ENCODE peak calls at places on chromosomes 5 and 9, in eight cellular contexts. I is esophagus muscularis mucosa; U is CD4-positive, CD25-positive, alpha-beta regulatory T cell; W is right cardiac atrium; P is effector memory CD4-positive, alpha-beta T cell; Q is Caco-2; R is psoas muscle; N is GM23248. G is an unnamed sample.

GRCh38 chr5:31948006-31948405 is 226.1 kb downstream of the GOLPH3 start:
- DNase-seq in Q (no peak), N (no peak), U (no peak), W (no peak), R (no peak), I (no peak), P (no peak), G (no peak)

GRCh38 chr5:74251106-74252032 is 389.2 kb downstream of the ENC1 start:
- DNase-seq in R (peak; percentile 46), I (peak; percentile 90), P (no peak), W (peak; percentile 57), Q (peak; percentile 59), U (no peak), N (peak; percentile 96), G (no peak)

GRCh38 chr5:68464424-68464823 is 248.9 kb downstream of the PIK3R1 start:
- DNase-seq in W (no peak), U (peak; percentile 26), Q (no peak), I (no peak), P (peak; percentile 6), N (peak; percentile 38), R (no peak), G (no peak)

GRCh38 chr5:149552761-149553160 is 1.5 kb upstream of the CSNK1A1 start:
- DNase-seq in W (no peak), N (no peak), P (no peak), U (no peak), R (no peak), I (no peak), Q (no peak), G (no peak)

GRCh38 chr9:120653762-120654161 is 60.5 kb downstream of the MEGF9 start:
- DNase-seq in R (no peak), W (no peak), Q (no peak), U (no peak), P (no peak), I (no peak), N (no peak), G (no peak)

GRCh38 chr5:135850671-135851070 is 16.2 kb downstream of the SLC25A48 start:
- DNase-seq in R (no peak), W (no peak), Q (no peak), P (no peak), I (no peak), U (no peak), N (no peak), G (no peak)

GRCh38 chr5:116652903-116653302 is 78.3 kb upstream of the SEMA6A start:
- DNase-seq in W (no peak), U (no peak), N (no peak), R (no peak), I (peak; percentile 75), Q (no peak), P (no peak), G (no peak)

GRCh38 chr5:159096555-159097460 is 2.9 kb downstream of the EBF1 start:
- DNase-seq in Q (no peak), N (no peak), U (no peak), P (no peak), I (no peak), R (no peak), W (peak; percentile 58), G (no peak)

GRCh38 chr9:21965401-21965951 is 28.7 kb downstream of the CDKN2A start:
- DNase-seq in I (no peak), W (no peak), R (peak; percentile 52), U (peak; percentile 78), Q (peak; percentile 79), N (peak; percentile 93), P (no peak), G (no peak)

GRCh38 chr5:75395277-75395676 is 58.3 kb downstream of the HMGCR start:
- DNase-seq in Q (no peak), N (no peak), W (no peak), R (no peak), U (no peak), P (no peak), I (no peak), G (no peak)

GRCh38 chr9:88738708-88739107 is 203.7 kb downstream of the NXNL2 start:
- DNase-seq in N (peak; percentile 87), U (no peak), W (no peak), Q (no peak), I (peak; percentile 39), R (no peak), P (no peak), G (no peak)

GRCh38 chr5:55004728-55005127 is 19.3 kb upstream of the GZMK start:
- DNase-seq in U (no peak), I (no peak), P (no peak), W (no peak), R (no peak), N (peak; percentile 78), Q (no peak), G (no peak)

GRCh38 chr9:36063804-36064447 is 27.2 kb downstream of the RECK start:
- DNase-seq in P (no peak), Q (no peak), W (no peak), U (no peak), I (no peak), N (peak; percentile 73), R (no peak), G (no peak)

GRCh38 chr5:30324083-30324482 is 869.4 kb upstream of the CDH6 start:
- DNase-seq in P (no peak), W (no peak), U (no peak), Q (peak; percentile 34), I (no peak), R (no peak), N (no peak), G (no peak)

GRCh38 chr9:16729656-16730055 is 140.8 kb downstream of the BNC2 start:
- DNase-seq in P (no peak), U (no peak), Q (no peak), W (no peak), N (no peak), I (no peak), R (no peak), G (no peak)

GRCh38 chr9:131880828-131881227 is 141.0 kb upstream of the RAPGEF1 start:
- DNase-seq in W (no peak), U (no peak), Q (no peak), R (no peak), I (no peak), P (no peak), N (no peak), G (no peak)

GRCh38 chr5:174816858-174817257 is 92.5 kb downstream of the MSX2 start:
- DNase-seq in P (no peak), N (peak; percentile 27), R (no peak), I (no peak), U (no peak), W (no peak), Q (peak; percentile 11), G (no peak)

GRCh38 chr5:150142800-150143724 is 12.6 kb downstream of the PDGFRB start:
- DNase-seq in N (peak; percentile 97), I (peak; percentile 95), Q (peak; percentile 47), P (no peak), W (peak; percentile 94), U (no peak), R (peak; percentile 83), G (no peak)

GRCh38 chr9:8366161-8366926 is 566.8 kb upstream of the DMAC1 start:
- DNase-seq in N (no peak), Q (no peak), U (no peak), W (no peak), R (no peak), P (no peak), I (no peak), G (no peak)

GRCh38 chr9:116549061-116549664 is 137.9 kb upstream of the TRIM32 start:
- DNase-seq in P (no peak), Q (peak; percentile 64), W (peak; percentile 90), N (peak; percentile 99), U (no peak), I (peak; percentile 92), R (peak; percentile 90), G (no peak)

GRCh38 chr9:137348781-137349470 is 46.9 kb upstream of the NRARP start:
- DNase-seq in R (no peak), W (peak; percentile 36), P (no peak), N (no peak), Q (no peak), U (no peak), I (no peak), G (no peak)
- H3K9me3 ChIP-seq in R (no peaks in the 10 kb centered on the region), W (peaks cover 2% of the 10 kb centered on the region), P (no peaks in the 10 kb centered on the region), N (no peaks in the 10 kb centered on the region), Q (peaks cover 8% of the 10 kb centered on the region), U (no peaks in the 10 kb centered on the region), I (peaks cover 10% of the 10 kb centered on the region), G (no peaks in the 10 kb centered on the region)

GRCh38 chr5:56367752-56368151 is 134.6 kb upstream of the ANKRD55 start:
- DNase-seq in I (no peak), N (no peak), R (no peak), U (no peak), P (no peak), W (no peak), Q (no peak), G (no peak)
- H3K9me3 ChIP-seq in I (no peaks in the 10 kb centered on the region), N (no peaks in the 10 kb centered on the region), R (no peaks in the 10 kb centered on the region), U (no peaks in the 10 kb centered on the region), P (no peaks in the 10 kb centered on the region), W (no peaks in the 10 kb centered on the region), Q (peaks cover 13% of the 10 kb centered on the region), G (no peaks in the 10 kb centered on the region)

GRCh38 chr5:141388661-141389060 is 1.2 kb downstream of the PCDHGB4 start:
- DNase-seq in N (no peak), U (no peak), W (no peak), P (no peak), Q (no peak), I (no peak), R (no peak), G (no peak)

GRCh38 chr5:141389153-141390042 is 1.9 kb downstream of the PCDHGB4 start:
- DNase-seq in R (no peak), U (no peak), Q (no peak), W (peak; percentile 35), I (no peak), N (no peak), P (no peak), G (no peak)

GRCh38 chr5:141393267-141393666 is 834 bp downstream of the PCDHGA8 start:
- DNase-seq in N (no peak), W (no peak), I (no peak), R (no peak), U (no peak), Q (no peak), P (no peak), G (no peak)

GRCh38 chr5:141398608-141399007 is 861 bp downstream of the PCDHGB5 start:
- DNase-seq in U (no peak), N (no peak), R (no peak), I (no peak), P (no peak), W (no peak), Q (no peak), G (no peak)

GRCh38 chr5:141392429-141393198 is at the start of gene PCDHGA8:
- DNase-seq in N (peak; percentile 48), Q (no peak), U (no peak), I (no peak), W (no peak), R (no peak), P (no peak), G (no peak)
- H3K9me3 ChIP-seq in N (no peaks in the 10 kb centered on the region), Q (no peaks in the 10 kb centered on the region), U (peaks cover 24% of the 10 kb centered on the region), I (peaks cover 97% of the 10 kb centered on the region), W (peaks cover 13% of the 10 kb centered on the region), R (no peaks in the 10 kb centered on the region), P (peaks cover 9% of the 10 kb centered on the region), G (peaks cover 8% of the 10 kb centered on the region)

DNA sequence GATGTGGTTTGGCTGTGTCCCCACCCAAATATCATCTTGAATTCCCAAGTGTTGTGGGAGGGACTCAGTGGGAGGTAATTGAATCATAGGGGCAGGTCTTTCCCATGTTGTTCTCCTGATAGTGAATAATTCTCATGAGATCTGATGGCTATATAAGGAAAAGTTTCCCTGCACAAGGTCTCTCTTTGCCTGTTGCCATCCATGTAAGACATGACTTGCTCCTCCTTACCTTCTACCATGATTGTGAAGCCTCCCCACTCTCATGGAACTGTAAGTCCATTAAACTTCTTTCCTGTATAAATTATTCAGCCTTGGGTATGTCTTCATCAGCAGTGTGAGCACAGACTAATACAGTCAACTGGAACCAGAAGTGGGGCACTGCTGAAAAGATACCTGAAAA is 262.4 kb upstream of the RFX3 start:
- DNase-seq in Q (no peak), I (no peak), R (no peak), U (no peak), W (no peak), P (no peak), N (no peak), G (no peak)
- H3K9me3 ChIP-seq in Q (no peaks in the 10 kb centered on the region), I (peaks cover 13% of the 10 kb centered on the region), R (no peaks in the 10 kb centered on the region), U (no peaks in the 10 kb centered on the region), W (peaks cover 3% of the 10 kb centered on the region), P (no peaks in the 10 kb centered on the region), N (no peaks in the 10 kb centered on the region), G (no peaks in the 10 kb centered on the region)